ENCODE peak calls at places on chromosomes 16 and 17, in ten cellular contexts. S, X, W, H, F, K, T, J, R and L are unnamed samples.

GRCh38 chr17:43531082-43531378 is 15.1 kb downstream of the ETV4 start:
- DNase-seq in S (no peak), X (no peak), W (no peak), H (no peak), F (no peak), K (no peak), T (no peak), J (no peak), R (no peak), L (no peak)

GRCh38 chr17:10699861-10700260 is 2.5 kb downstream of the ADPRM start:
- DNase-seq in S (no peak), X (no peak), W (no peak), H (peak; percentile 45), F (no peak), K (no peak), T (no peak), J (no peak), R (no peak), L (no peak)

GRCh38 chr17:27976331-27976730 is 66.1 kb upstream of the NLK start:
- DNase-seq in S (no peak), X (no peak), W (no peak), H (no peak), F (no peak), K (no peak), T (no peak), J (no peak), R (no peak), L (no peak)

GRCh38 chr17:68398731-68399637 is 58.3 kb downstream of the WIPI1 start:
- DNase-seq in S (peak; percentile 58), X (peak; percentile 58), W (peak; percentile 65), H (peak; percentile 65), F (peak; percentile 59), K (peak; percentile 68), T (peak; percentile 46), J (no peak), R (peak; percentile 68), L (no peak)

GRCh38 chr17:3613139-3613538 is 3.9 kb upstream of the TRPV1 start:
- DNase-seq in S (no peak), X (no peak), W (no peak), H (no peak), F (no peak), K (no peak), T (peak; percentile 47), J (no peak), R (no peak), L (no peak)

GRCh38 chr17:72097144-72097543 is 23.7 kb upstream of the SOX9 start:
- DNase-seq in S (no peak), X (no peak), W (no peak), H (no peak), F (no peak), K (no peak), T (no peak), J (no peak), R (no peak), L (no peak)

GRCh38 chr16:26667271-26667703 is 399.4 kb upstream of the C16orf82 start:
- DNase-seq in S (no peak), X (no peak), W (no peak), H (no peak), F (no peak), K (no peak), T (no peak), J (no peak), R (no peak), L (no peak)

GRCh38 chr16:11232852-11233726 is 22.9 kb downstream of the SOCS1 start:
- DNase-seq in S (no peak), X (no peak), W (no peak), H (peak; percentile 91), F (no peak), K (no peak), T (peak; percentile 73), J (no peak), R (peak; percentile 98), L (peak; percentile 48)

GRCh38 chr17:63133489-63133888 is 167.5 kb downstream of the TANC2 start:
- DNase-seq in S (no peak), X (no peak), W (no peak), H (no peak), F (no peak), K (no peak), T (no peak), J (no peak), R (no peak), L (no peak)

GRCh38 chr17:63137163-63137562 is 171.1 kb downstream of the TANC2 start:
- DNase-seq in S (no peak), X (no peak), W (no peak), H (no peak), F (no peak), K (no peak), T (no peak), J (no peak), R (no peak), L (no peak)

GRCh38 chr17:63136381-63137012 is 170.5 kb downstream of the TANC2 start:
- DNase-seq in S (no peak), X (no peak), W (no peak), H (no peak), F (no peak), K (no peak), T (no peak), J (no peak), R (no peak), L (no peak)

GRCh38 chr17:63134867-63135266 is 168.8 kb downstream of the TANC2 start:
- DNase-seq in S (no peak), X (no peak), W (no peak), H (no peak), F (no peak), K (no peak), T (no peak), J (no peak), R (no peak), L (no peak)

DNA sequence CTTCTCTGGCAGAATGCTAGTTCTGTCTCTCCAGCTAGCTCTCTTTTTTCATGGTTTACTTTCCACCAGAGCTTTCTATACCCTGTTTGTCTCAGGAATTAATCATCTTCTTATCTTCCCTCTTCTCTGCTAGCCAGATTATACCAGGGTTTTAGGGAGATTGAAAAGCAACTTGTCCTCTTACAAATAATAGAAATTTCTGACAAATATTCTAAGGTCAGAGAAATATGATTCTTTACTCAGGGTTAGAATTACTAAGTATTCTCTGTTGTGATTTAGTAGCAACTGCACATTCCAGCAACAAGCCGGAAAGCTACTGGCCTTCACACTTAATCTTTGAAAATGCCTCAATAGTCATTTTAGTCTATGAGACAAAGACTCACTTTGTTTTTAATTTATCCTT is 166.5 kb downstream of the TANC2 start:
- DNase-seq in S (no peak), X (no peak), W (no peak), H (no peak), F (no peak), K (no peak), T (no peak), J (no peak), R (no peak), L (no peak)
- H3K4me3 ChIP-seq in S (no peak overlapping the region), X (no peak overlapping the region), W (no peak overlapping the region), H (no peak overlapping the region), F (no peak overlapping the region), K (no peak overlapping the region), T (no peak overlapping the region), J (no peak overlapping the region), R (no peak overlapping the region), L (no peak overlapping the region)

GRCh38 chr16:30372037-30372712 is 1.9 kb upstream of the TBC1D10B start:
- DNase-seq in S (no peak), X (no peak), W (no peak), H (no peak), F (no peak), K (peak; percentile 35), T (no peak), J (no peak), R (no peak), L (no peak)

GRCh38 chr16:30371248-30371816 is 1.0 kb upstream of the TBC1D10B start:
- DNase-seq in S (no peak), X (no peak), W (no peak), H (no peak), F (no peak), K (no peak), T (no peak), J (no peak), R (no peak), L (no peak)

GRCh38 chr16:30369938-30370443 is 303 bp downstream of the TBC1D10B start:
- DNase-seq in S (no peak), X (no peak), W (no peak), H (no peak), F (no peak), K (no peak), T (no peak), J (no peak), R (no peak), L (no peak)

GRCh38 chr16:30369091-30369937 is 980 bp downstream of the TBC1D10B start:
- DNase-seq in S (no peak), X (peak; percentile 55), W (no peak), H (no peak), F (no peak), K (peak; percentile 35), T (no peak), J (no peak), R (no peak), L (no peak)

GRCh38 chr16:30370444-30371247 is at the start of gene TBC1D10B:
- DNase-seq in S (peak; percentile 100), X (peak; percentile 99), W (peak; percentile 99), H (peak; percentile 99), F (peak; percentile 97), K (peak; percentile 96), T (peak; percentile 99), J (peak; percentile 100), R (peak; percentile 99), L (peak; percentile 99)
- TF ChIP-seq POLR2A in S (no peak), X (peak; percentile 49), W (no peak), H (peak; percentile 75), F (peak; percentile 81), K (peak; percentile 59), T (peak; percentile 61), J (no peak), R (no peak), L (no peak)

GRCh38 chr16:48559462-48560211 is 50.3 kb downstream of the N4BP1 start:
- DNase-seq in S (no peak), X (no peak), W (no peak), H (no peak), F (no peak), K (no peak), T (no peak), J (no peak), R (no peak), L (no peak)

GRCh38 chr16:48564544-48565444 is 45.2 kb downstream of the N4BP1 start:
- DNase-seq in S (no peak), X (no peak), W (no peak), H (no peak), F (no peak), K (no peak), T (no peak), J (no peak), R (no peak), L (no peak)

GRCh38 chr16:48562475-48562874 is 47.5 kb downstream of the N4BP1 start:
- DNase-seq in S (no peak), X (no peak), W (no peak), H (no peak), F (no peak), K (no peak), T (no peak), J (no peak), R (no peak), L (no peak)

GRCh38 chr16:48560692-48561091 is 49.3 kb downstream of the N4BP1 start:
- DNase-seq in S (no peak), X (no peak), W (no peak), H (no peak), F (peak; percentile 61), K (no peak), T (no peak), J (no peak), R (no peak), L (no peak)

GRCh38 chr16:48561960-48562393 is 48.0 kb downstream of the N4BP1 start:
- DNase-seq in S (no peak), X (no peak), W (no peak), H (no peak), F (no peak), K (no peak), T (no peak), J (no peak), R (no peak), L (no peak)
- H3K27ac ChIP-seq in S (no peak overlapping the region), X (peak overlapping the region; percentile 50), W (no peak overlapping the region), H (no peak overlapping the region), F (peak overlapping the region; percentile 66), K (no peak overlapping the region), T (no peak overlapping the region), J (peak overlapping the region; percentile 11), R (no peak overlapping the region), L (peak overlapping the region; percentile 4)

GRCh38 chr17:81419886-81420768 is 24.9 kb downstream of the BAHCC1 start:
- DNase-seq in S (peak; percentile 66), X (no peak), W (peak; percentile 76), H (no peak), F (no peak), K (no peak), T (no peak), J (no peak), R (no peak), L (no peak)

GRCh38 chr17:81418710-81419332 is 23.6 kb downstream of the BAHCC1 start:
- DNase-seq in S (no peak), X (no peak), W (no peak), H (no peak), F (no peak), K (no peak), T (no peak), J (no peak), R (no peak), L (no peak)

GRCh38 chr17:81420769-81421462 is 25.7 kb downstream of the BAHCC1 start:
- DNase-seq in S (peak; percentile 68), X (peak; percentile 92), W (peak; percentile 87), H (no peak), F (no peak), K (peak; percentile 73), T (no peak), J (no peak), R (no peak), L (peak; percentile 53)

GRCh38 chr17:81417879-81418709 is 22.8 kb downstream of the BAHCC1 start:
- DNase-seq in S (peak; percentile 57), X (no peak), W (peak; percentile 62), H (no peak), F (no peak), K (peak; percentile 75), T (no peak), J (no peak), R (no peak), L (no peak)

GRCh38 chr17:81419333-81419885 is 24.2 kb downstream of the BAHCC1 start:
- DNase-seq in S (peak; percentile 94), X (peak; percentile 75), W (peak; percentile 91), H (no peak), F (no peak), K (peak; percentile 77), T (peak; percentile 82), J (no peak), R (peak; percentile 46), L (peak; percentile 75)
- H3K4me3 ChIP-seq in S (peak overlapping the region; percentile 20), X (no peak overlapping the region), W (peak overlapping the region; percentile 22), H (no peak overlapping the region), F (no peak overlapping the region), K (no peak overlapping the region), T (peak overlapping the region; percentile 28), J (no peak overlapping the region), R (no peak overlapping the region), L (peak overlapping the region; percentile 21)